ENCODE peak calls at places on chromosomes 5 and 9, in five cellular contexts. M is choroid plexus epithelial cell, W is neural progenitor cell, S is right atrium auricular region, F is endothelial cell. J is an unnamed sample.
A peak's percentile ranks its signal among the peaks of the same experiment; 100 is the strongest.

GRCh38 chr9:91907387-91908292 is 42.4 kb downstream of the ROR2 start:
- DNase-seq in M (no peak), W (no peak), S (no peak), F (no peak), J (no peak)

GRCh38 chr5:178207917-178208280 is 3.6 kb downstream of the HNRNPAB start:
- DNase-seq in M (no peak), W (no peak), S (no peak), F (no peak), J (no peak)

GRCh38 chr9:71363286-71363961 is 242.0 kb upstream of the TRPM3 start:
- DNase-seq in M (no peak), W (no peak), S (no peak), F (no peak), J (no peak)

GRCh38 chr5:126339215-126339805 is 83.9 kb upstream of the GRAMD2B start:
- DNase-seq in M (peak; percentile 87), W (peak; percentile 70), S (no peak), F (peak; percentile 36), J (no peak)

GRCh38 chr9:19999491-20000057 is 210.7 kb upstream of the SLC24A2 start:
- DNase-seq in M (peak; percentile 87), W (no peak), S (no peak), F (no peak), J (no peak)

GRCh38 chr5:136031713-136032112 is 2.9 kb downstream of the TGFBI start:
- DNase-seq in M (no peak), W (no peak), S (no peak), F (no peak), J (no peak)

GRCh38 chr5:73170522-73170921 is 2.5 kb upstream of the TMEM174 start:
- DNase-seq in M (peak; percentile 44), W (peak; percentile 73), S (no peak), F (peak; percentile 55), J (no peak)

GRCh38 chr9:111900081-111900805 is 3.6 kb downstream of the UGCG start:
- DNase-seq in M (no peak), W (no peak), S (no peak), F (no peak), J (no peak)

GRCh38 chr5:40381676-40382363 is 297.9 kb upstream of the PTGER4 start:
- DNase-seq in M (no peak), W (no peak), S (no peak), F (no peak), J (no peak)

GRCh38 chr9:77909306-77909705 is 122.3 kb downstream of the GNAQ start:
- DNase-seq in M (no peak), W (no peak), S (no peak), F (no peak), J (no peak)

GRCh38 chr9:132630116-132630515 is 39.7 kb downstream of the DDX31 start:
- DNase-seq in M (no peak), W (no peak), S (no peak), F (no peak), J (no peak)

GRCh38 chr5:9681706-9682105 is 51.6 kb upstream of the TAS2R1 start:
- DNase-seq in M (no peak), W (no peak), S (no peak), F (no peak), J (no peak)

GRCh38 chr5:1726956-1727355 is 72.7 kb downstream of the MRPL36 start:
- DNase-seq in M (no peak), W (no peak), S (peak; percentile 40), F (peak; percentile 1), J (no peak)

GRCh38 chr9:15642369-15642962 is 89.6 kb downstream of the CCDC171 start:
- DNase-seq in M (peak; percentile 77), W (peak; percentile 45), S (no peak), F (no peak), J (no peak)

GRCh38 chr5:107068782-107069181 is 602.0 kb downstream of the EFNA5 start:
- DNase-seq in M (no peak), W (no peak), S (no peak), F (no peak), J (no peak)

GRCh38 chr5:141872496-141873356 is 5.5 kb downstream of the PCDH1 start:
- DNase-seq in M (no peak), W (peak; percentile 89), S (no peak), F (no peak), J (no peak)

GRCh38 chr5:169944922-169945675 is 35.2 kb downstream of the INSYN2B start:
- DNase-seq in M (no peak), W (no peak), S (no peak), F (no peak), J (no peak)

GRCh38 chr9:101509572-101509971 is 24.1 kb upstream of the RNF20 start:
- DNase-seq in M (no peak), W (no peak), S (no peak), F (no peak), J (no peak)

GRCh38 chr5:98066910-98067309 is 706.6 kb upstream of the RGMB start:
- DNase-seq in M (no peak), W (no peak), S (no peak), F (no peak), J (no peak)

GRCh38 chr5:111934511-111934910 is 177.5 kb upstream of the NREP start:
- DNase-seq in M (peak; percentile 38), W (peak; percentile 49), S (no peak), F (no peak), J (no peak)

GRCh38 chr9:87818308-87818707 is 64.4 kb upstream of the SPATA31E1 start:
- DNase-seq in M (no peak), W (no peak), S (no peak), F (no peak), J (no peak)

GRCh38 chr9:10268500-10269485 is 344.0 kb downstream of the PTPRD start:
- DNase-seq in M (peak; percentile 73), W (peak; percentile 72), S (no peak), F (peak; percentile 77), J (no peak)

GRCh38 chr9:98256632-98257218 is 1.3 kb upstream of the TBC1D2 start:
- DNase-seq in M (peak; percentile 31), W (peak; percentile 21), S (peak; percentile 50), F (no peak), J (no peak)

GRCh38 chr5:75509956-75510355 is 1.5 kb downstream of the CERT1 start:
- DNase-seq in M (peak; percentile 87), W (peak; percentile 5), S (no peak), F (no peak), J (no peak)

GRCh38 chr5:100760700-100761099 is 142.4 kb downstream of the ST8SIA4 start:
- DNase-seq in M (no peak), W (no peak), S (no peak), F (no peak), J (no peak)

GRCh38 chr9:135147473-135147805 is 60.0 kb downstream of the OLFM1 start:
- DNase-seq in M (no peak), W (no peak), S (no peak), F (no peak), J (no peak)

GRCh38 chr5:140563554-140563953 is 844 bp downstream of the APBB3 start:
- DNase-seq in M (no peak), W (no peak), S (peak; percentile 58), F (no peak), J (no peak)

GRCh38 chr5:76582252-76583162 is 40.7 kb downstream of the F2RL2 start:
- DNase-seq in M (peak; percentile 42), W (no peak), S (no peak), F (no peak), J (no peak)

GRCh38 chr5:124839371-124839998 is 93.0 kb upstream of the ZNF608 start:
- DNase-seq in M (peak; percentile 66), W (no peak), S (no peak), F (no peak), J (no peak)

GRCh38 chr5:756865-757345 is 27.6 kb downstream of the ZDHHC11B start:
- DNase-seq in M (no peak), W (no peak), S (peak; percentile 87), F (no peak), J (no peak)

GRCh38 chr5:154238776-154239481 is 48.4 kb downstream of the GALNT10 start:
- DNase-seq in M (no peak), W (no peak), S (no peak), F (no peak), J (peak; percentile 50)

GRCh38 chr5:154237946-154238345 is 47.4 kb downstream of the GALNT10 start:
- DNase-seq in M (no peak), W (no peak), S (no peak), F (no peak), J (no peak)

GRCh38 chr5:154237376-154237743 is 46.8 kb downstream of the GALNT10 start:
- DNase-seq in M (no peak), W (no peak), S (no peak), F (no peak), J (no peak)

GRCh38 chr5:154236011-154236410 is 45.5 kb downstream of the GALNT10 start:
- DNase-seq in M (no peak), W (no peak), S (no peak), F (no peak), J (no peak)

GRCh38 chr5:154236459-154237375 is 46.2 kb downstream of the GALNT10 start:
- DNase-seq in M (no peak), W (no peak), S (no peak), F (no peak), J (no peak)
- TF ChIP-seq CTCF in M (no peak), W (no peak), S (no peak), F (no peak), J (no peak)

DNA sequence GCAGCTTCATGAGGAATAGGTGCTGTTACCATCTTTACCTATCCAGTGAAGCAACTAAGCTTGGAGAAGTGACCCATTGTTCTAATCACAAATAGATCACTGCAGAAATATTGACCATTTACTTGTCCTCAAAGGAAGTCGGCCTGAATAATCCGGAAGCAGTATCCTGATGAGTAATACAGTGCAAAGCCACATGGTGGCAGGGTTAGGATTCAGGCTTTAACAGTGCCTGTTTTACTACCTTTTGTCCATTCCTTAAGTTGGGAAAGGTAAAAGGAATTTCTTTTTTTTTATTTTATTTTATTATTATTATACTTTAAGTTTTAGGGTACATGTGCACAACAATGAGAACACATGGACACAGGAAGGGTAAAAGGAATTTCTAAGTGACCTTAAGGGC is 336.3 kb downstream of the KDM4C start:
- DNase-seq in M (peak; percentile 50), W (peak; percentile 48), S (no peak), F (peak; percentile 35), J (no peak)
- TF ChIP-seq CTCF in M (peak; percentile 59), W (peak; percentile 60), S (peak; percentile 20), F (peak; percentile 61), J (no peak)

GRCh38 chr5:134659922-134660321 is 11.3 kb downstream of the SEC24A start:
- DNase-seq in M (no peak), W (no peak), S (no peak), F (no peak), J (no peak)

GRCh38 chr5:134662971-134663370 is 14.4 kb downstream of the SEC24A start:
- DNase-seq in M (no peak), W (no peak), S (no peak), F (no peak), J (no peak)

GRCh38 chr5:134659456-134659855 is 10.9 kb downstream of the SEC24A start:
- DNase-seq in M (no peak), W (no peak), S (no peak), F (no peak), J (no peak)

GRCh38 chr5:134664448-134664847 is 15.9 kb downstream of the SEC24A start:
- DNase-seq in M (no peak), W (no peak), S (no peak), F (no peak), J (no peak)
- TF ChIP-seq CTCF in M (no peak), W (no peak), S (no peak), F (no peak), J (no peak)

DNA sequence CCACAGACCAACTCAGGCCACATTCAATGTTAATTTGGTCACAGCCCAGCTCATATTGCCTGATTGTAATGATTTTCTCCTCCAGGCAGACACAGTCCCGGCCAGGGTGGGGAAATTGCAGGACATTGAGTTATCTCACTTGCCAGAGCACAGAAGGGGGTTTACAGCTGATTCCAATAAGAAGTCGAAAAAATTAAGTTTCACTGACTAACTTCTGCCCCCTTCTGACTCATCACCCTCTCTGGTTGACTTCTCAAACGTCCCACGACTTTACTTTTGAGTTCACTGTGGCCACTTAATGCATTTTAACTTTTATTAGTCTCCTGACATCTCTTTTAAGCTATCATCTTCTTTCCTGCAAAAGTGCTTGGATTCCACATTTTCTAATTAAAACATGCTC is 321.4 kb upstream of the WWC1 start:
- DNase-seq in M (peak; percentile 33), W (no peak), S (no peak), F (no peak), J (no peak)
- TF ChIP-seq CTCF in M (peak; percentile 19), W (no peak), S (no peak), F (no peak), J (no peak)

J was measured in activated B cell treated with CpG ODN at 0.5 μM for 24 hours.